ENCODE peak calls at places on chromosomes 7 and 10, in four cellular contexts. O is cardiac muscle cell, T is tibial artery, W is keratinocyte. H is an unnamed sample.

GRCh38 chr7:101859411-101860106 is 42.1 kb downstream of the CUX1 start:
- DNase-seq in O (peak; percentile 57), T (no peak), W (no peak), H (no peak)

GRCh38 chr7:76048668-76048988 is 722 bp downstream of the MDH2 start:
- DNase-seq in O (no peak), T (no peak), W (no peak), H (no peak)

GRCh38 chr7:124954766-124955165 is 25.1 kb upstream of the POT1 start:
- DNase-seq in O (peak; percentile 40), T (no peak), W (no peak), H (no peak)

GRCh38 chr7:121140790-121141189 is 152.3 kb downstream of the CPED1 start:
- DNase-seq in O (no peak), T (no peak), W (no peak), H (no peak)

GRCh38 chr7:45578467-45578866 is 4.3 kb downstream of the ADCY1 start:
- DNase-seq in O (no peak), T (peak; percentile 20), W (no peak), H (no peak)

GRCh38 chr7:29005829-29006228 is 47.7 kb upstream of the TRIL start:
- DNase-seq in O (peak; percentile 45), T (no peak), W (no peak), H (no peak)

GRCh38 chr7:24241216-24241615 is 42.8 kb upstream of the NPY start:
- DNase-seq in O (no peak), T (no peak), W (no peak), H (no peak)

GRCh38 chr7:70571403-70571911 is 560.5 kb upstream of the GALNT17 start:
- DNase-seq in O (peak; percentile 25), T (no peak), W (no peak), H (no peak)

GRCh38 chr10:44752451-44753441 is 158.4 kb upstream of the TMEM72 start:
- DNase-seq in O (peak; percentile 78), T (no peak), W (no peak), H (no peak)

GRCh38 chr10:53598914-53599313 is 826.3 kb upstream of the MBL2 start:
- DNase-seq in O (no peak), T (no peak), W (peak; percentile 25), H (no peak)

GRCh38 chr10:92567952-92568600 is 5.8 kb downstream of the IDE start:
- DNase-seq in O (peak; percentile 66), T (no peak), W (no peak), H (no peak)

GRCh38 chr7:79434098-79434497 is 19.4 kb downstream of the MAGI2 start:
- DNase-seq in O (no peak), T (no peak), W (no peak), H (no peak)

GRCh38 chr10:21888959-21889358 is 114.6 kb downstream of the DNAJC1 start:
- DNase-seq in O (no peak), T (no peak), W (no peak), H (no peak)

GRCh38 chr10:101132636-101133473 is 1.8 kb downstream of the TLX1 start:
- DNase-seq in O (no peak), T (no peak), W (no peak), H (no peak)

GRCh38 chr10:15313034-15313433 is 58.1 kb downstream of the FAM171A1 start:
- DNase-seq in O (peak; percentile 50), T (no peak), W (no peak), H (no peak)

GRCh38 chr10:5887029-5887428 is 2.7 kb downstream of the ANKRD16 start:
- DNase-seq in O (no peak), T (no peak), W (no peak), H (no peak)

GRCh38 chr10:132919374-132920100 is 22.8 kb downstream of the CFAP46 start:
- DNase-seq in O (no peak), T (no peak), W (no peak), H (no peak)

GRCh38 chr10:106577266-106577665 is 587.2 kb downstream of the SORCS1 start:
- DNase-seq in O (peak; percentile 54), T (no peak), W (peak; percentile 48), H (no peak)

GRCh38 chr10:71868192-71868697 is 17.2 kb upstream of the PSAP start:
- DNase-seq in O (peak; percentile 83), T (peak; percentile 80), W (no peak), H (no peak)

GRCh38 chr7:8114175-8114574 is 145.6 kb downstream of the GLCCI1 start:
- DNase-seq in O (no peak), T (no peak), W (no peak), H (no peak)

GRCh38 chr7:123650595-123650994 is 5.1 kb upstream of the LMOD2 start:
- DNase-seq in O (no peak), T (no peak), W (no peak), H (no peak)

GRCh38 chr10:128487517-128487916 is 361.3 kb upstream of the MKI67 start:
- DNase-seq in O (no peak), T (no peak), W (no peak), H (no peak)

GRCh38 chr10:83012866-83013265 is 1126.4 kb upstream of the GHITM start:
- DNase-seq in O (peak; percentile 4), T (no peak), W (no peak), H (no peak)

GRCh38 chr10:48478469-48478868 is 126.4 kb downstream of the ARHGAP22 start:
- DNase-seq in O (no peak), T (no peak), W (no peak), H (no peak)

GRCh38 chr7:92987543-92987942 is 130.2 kb downstream of the SAMD9 start:
- DNase-seq in O (no peak), T (no peak), W (no peak), H (no peak)

GRCh38 chr7:82141427-82141826 is 302.1 kb downstream of the CACNA2D1 start:
- DNase-seq in O (peak; percentile 56), T (no peak), W (no peak), H (no peak)

GRCh38 chr10:79400567-79401004 is 44.8 kb downstream of the ZCCHC24 start:
- DNase-seq in O (peak; percentile 57), T (no peak), W (peak; percentile 13), H (no peak)

GRCh38 chr7:117637937-117638336 is 158.1 kb downstream of the CFTR start:
- DNase-seq in O (no peak), T (no peak), W (no peak), H (no peak)
- H3K27ac ChIP-seq in O (no peak overlapping the region), T (no peak overlapping the region), W (no peak overlapping the region), H (no peak overlapping the region)

GRCh38 chr10:70274643-70275042 is 9.2 kb downstream of the NPFFR1 start:
- DNase-seq in O (peak; percentile 88), T (peak; percentile 57), W (no peak), H (no peak)

GRCh38 chr10:70269741-70270140 is 14.1 kb downstream of the NPFFR1 start:
- DNase-seq in O (no peak), T (no peak), W (no peak), H (no peak)

GRCh38 chr10:70270952-70271351 is 12.9 kb downstream of the NPFFR1 start:
- DNase-seq in O (no peak), T (no peak), W (no peak), H (no peak)

GRCh38 chr10:70271996-70272924 is 11.5 kb downstream of the NPFFR1 start:
- DNase-seq in O (no peak), T (peak; percentile 72), W (no peak), H (peak; percentile 40)

DNA sequence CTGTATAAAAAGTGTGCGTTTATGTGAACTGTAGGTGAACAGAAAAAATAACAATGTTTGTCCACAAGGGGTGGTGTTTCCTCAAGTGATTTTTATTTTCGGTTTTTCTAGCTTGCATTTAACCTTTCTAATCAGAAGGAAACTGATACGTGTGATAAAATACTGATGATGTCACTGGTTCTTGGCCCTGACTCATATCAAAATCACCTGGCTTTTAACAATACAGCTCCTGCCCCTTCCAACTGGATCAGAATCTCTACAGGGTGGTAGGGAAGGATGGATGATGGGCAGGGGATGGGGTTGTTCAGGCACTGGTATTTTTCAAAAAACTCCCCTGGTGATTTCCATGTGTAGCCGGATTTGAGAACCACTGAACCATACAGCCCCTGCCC is 10.9 kb downstream of the NPFFR1 start:
- DNase-seq in O (peak; percentile 43), T (no peak), W (no peak), H (no peak)
- H3K4me3 ChIP-seq in O (no peak overlapping the region), T (no peak overlapping the region), W (no peak overlapping the region), H (no peak overlapping the region)

GRCh38 chr10:112687647-112688046 is 240.6 kb downstream of the VTI1A start:
- DNase-seq in O (peak; percentile 59), T (no peak), W (no peak), H (no peak)

GRCh38 chr10:112689327-112689726 is 242.3 kb downstream of the VTI1A start:
- DNase-seq in O (peak; percentile 29), T (peak; percentile 66), W (no peak), H (no peak)
- TF ChIP-seq CTCF in O (peak; percentile 50), T (peak; percentile 27), W (peak; percentile 28), H (no peak)

DNA sequence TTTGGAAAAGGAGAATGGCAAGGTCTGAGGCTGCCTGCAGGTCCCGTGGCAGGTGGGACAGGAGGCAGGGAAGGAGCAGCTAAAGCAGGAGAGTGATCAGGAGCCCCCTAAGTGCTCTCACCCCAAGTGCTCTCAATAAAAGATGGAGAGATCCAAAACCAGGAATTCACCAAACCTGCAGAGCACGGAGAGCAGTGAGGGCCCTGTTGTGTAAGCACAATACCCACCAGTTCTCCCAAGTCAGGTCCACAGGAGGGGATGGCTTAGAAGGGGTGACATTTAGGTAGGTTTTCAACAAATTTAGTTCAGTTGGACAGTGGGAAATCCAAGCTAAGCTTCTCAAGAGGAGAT is 40.8 kb downstream of the GNA12 start:
- DNase-seq in O (no peak), T (no peak), W (no peak), H (no peak)
- H3K27ac ChIP-seq in O (peak overlapping the region; percentile 19), T (peak overlapping the region; percentile 69), W (peak overlapping the region; percentile 70), H (peak overlapping the region; percentile 84)